ENCODE peak calls at places on chromosomes 4 and X, in six cellular contexts. G, D, Y, A, J and S are unnamed samples.

GRCh38 chrX:112613039-112613438 is 66.7 kb downstream of the LHFPL1 start:
- DNase-seq in G (no peak), D (no peak), Y (no peak), A (no peak), J (no peak), S (no peak)

GRCh38 chrX:130179579-130180215 is 7.9 kb downstream of the RAB33A start:
- DNase-seq in G (peak), D (no peak), Y (no peak), A (peak), J (no peak), S (no peak)

GRCh38 chrX:40543661-40544328 is 37.0 kb upstream of the ATP6AP2 start:
- DNase-seq in G (peak), D (no peak), Y (peak), A (peak), J (no peak), S (peak)

GRCh38 chr4:184384056-184384809 is 90.1 kb downstream of the IRF2 start:
- DNase-seq in G (peak), D (peak), Y (no peak), A (no peak), J (peak), S (peak)

GRCh38 chrX:11793734-11794133 is 35.7 kb downstream of the MSL3 start:
- DNase-seq in G (no peak), D (no peak), Y (no peak), A (no peak), J (no peak), S (no peak)

GRCh38 chr4:41373221-41373620 is 116.5 kb downstream of the UCHL1 start:
- DNase-seq in G (no peak), D (no peak), Y (no peak), A (no peak), J (no peak), S (no peak)

GRCh38 chrX:17585006-17585405 is 152.3 kb upstream of the SCML1 start:
- DNase-seq in G (no peak), D (no peak), Y (no peak), A (no peak), J (no peak), S (no peak)

GRCh38 chrX:131841496-131842410 is 181.3 kb upstream of the STK26 start:
- DNase-seq in G (peak), D (peak), Y (peak), A (peak), J (peak), S (peak)

GRCh38 chr4:84697615-84698201 is 114.8 kb downstream of the CDS1 start:
- DNase-seq in G (no peak), D (no peak), Y (no peak), A (no peak), J (no peak), S (no peak)

GRCh38 chrX:133685806-133686205 is 270.5 kb upstream of the GPC4 start:
- DNase-seq in G (peak), D (no peak), Y (no peak), A (no peak), J (no peak), S (no peak)

GRCh38 chrX:154980330-154981115 is 42.0 kb downstream of the F8 start:
- DNase-seq in G (peak), D (no peak), Y (peak), A (peak), J (peak), S (peak)

GRCh38 chr4:129598582-129598981 is 502.6 kb downstream of the C4orf33 start:
- DNase-seq in G (no peak), D (no peak), Y (no peak), A (no peak), J (no peak), S (no peak)

GRCh38 chrX:82362990-82363389 is 1145.1 kb upstream of the POU3F4 start:
- DNase-seq in G (no peak), D (no peak), Y (no peak), A (no peak), J (no peak), S (no peak)

GRCh38 chrX:38754102-38754790 is 47.0 kb upstream of the MID1IP1 start:
- DNase-seq in G (peak), D (peak), Y (peak), A (peak), J (no peak), S (peak)

GRCh38 chrX:102708900-102709299 is 3.3 kb upstream of the GPRASP2 start:
- DNase-seq in G (no peak), D (no peak), Y (no peak), A (no peak), J (no peak), S (no peak)

GRCh38 chr4:182879913-182880312 is 37.3 kb downstream of the DCTD start:
- DNase-seq in G (no peak), D (no peak), Y (no peak), A (no peak), J (no peak), S (no peak)

GRCh38 chr4:57410331-57411052 is 300.3 kb upstream of the IGFBP7 start:
- DNase-seq in G (no peak), D (no peak), Y (no peak), A (no peak), J (no peak), S (no peak)

GRCh38 chr4:169024762-169025161 is 14.7 kb upstream of the CBR4 start:
- DNase-seq in G (peak), D (no peak), Y (no peak), A (no peak), J (no peak), S (peak)

GRCh38 chr4:28287837-28288236 is 1427.2 kb downstream of the STIM2 start:
- DNase-seq in G (peak), D (no peak), Y (no peak), A (no peak), J (no peak), S (no peak)

GRCh38 chr4:16583764-16584163 is 314.7 kb downstream of the LDB2 start:
- DNase-seq in G (no peak), D (no peak), Y (no peak), A (no peak), J (no peak), S (no peak)

GRCh38 chr4:100340534-100341364 is 150.5 kb upstream of the DDIT4L start:
- DNase-seq in G (no peak), D (no peak), Y (no peak), A (no peak), J (no peak), S (no peak)

GRCh38 chr4:153497988-153498967 is 32.1 kb downstream of the TMEM131L start:
- DNase-seq in G (no peak), D (no peak), Y (no peak), A (no peak), J (peak), S (peak)

GRCh38 chr4:148375581-148375980 is 66.6 kb downstream of the NR3C2 start:
- DNase-seq in G (no peak), D (no peak), Y (no peak), A (no peak), J (no peak), S (no peak)

GRCh38 chr4:151184523-151185458 is 85.4 kb downstream of the RPS3A start:
- DNase-seq in G (no peak), D (no peak), Y (no peak), A (no peak), J (no peak), S (no peak)

GRCh38 chrX:68534696-68535095 is 35.8 kb downstream of the YIPF6 start:
- DNase-seq in G (no peak), D (no peak), Y (no peak), A (no peak), J (no peak), S (no peak)

GRCh38 chrX:104310084-104310483 is 55.4 kb upstream of the ESX1 start:
- DNase-seq in G (peak), D (no peak), Y (no peak), A (peak), J (no peak), S (no peak)

GRCh38 chr4:174739576-174739975 is 89.5 kb downstream of the GLRA3 start:
- DNase-seq in G (no peak), D (no peak), Y (no peak), A (no peak), J (no peak), S (no peak)

GRCh38 chrX:15739886-15740285 is 1.8 kb downstream of the CA5B start:
- DNase-seq in G (no peak), D (no peak), Y (no peak), A (no peak), J (no peak), S (no peak)

GRCh38 chr4:76251448-76252270 is at the start of gene FAM47E:
- DNase-seq in G (peak), D (peak), Y (peak), A (peak), J (no peak), S (peak)

GRCh38 chr4:16732741-16733140 is 165.7 kb downstream of the LDB2 start:
- DNase-seq in G (no peak), D (no peak), Y (no peak), A (no peak), J (no peak), S (no peak)

GRCh38 chr4:3399277-3400194 is 42.2 kb upstream of the HGFAC start:
- DNase-seq in G (no peak), D (no peak), Y (no peak), A (peak), J (no peak), S (no peak)

GRCh38 chr4:17238633-17239032 is 273.3 kb downstream of the QDPR start:
- DNase-seq in G (no peak), D (no peak), Y (no peak), A (no peak), J (no peak), S (no peak)

GRCh38 chr4:2842667-2843022 is 999 bp upstream of the ADD1 start:
- DNase-seq in G (peak), D (no peak), Y (no peak), A (no peak), J (no peak), S (no peak)

GRCh38 chr4:183158062-183158461 is 59.0 kb downstream of the WWC2 start:
- DNase-seq in G (no peak), D (no peak), Y (no peak), A (no peak), J (no peak), S (no peak)

GRCh38 chr4:54959656-54960055 is 165.7 kb downstream of the KDR start:
- DNase-seq in G (no peak), D (no peak), Y (no peak), A (no peak), J (no peak), S (no peak)

GRCh38 chr4:13953083-13953482 is 325.6 kb upstream of the BOD1L1 start:
- DNase-seq in G (no peak), D (peak), Y (no peak), A (no peak), J (no peak), S (no peak)

DNA sequence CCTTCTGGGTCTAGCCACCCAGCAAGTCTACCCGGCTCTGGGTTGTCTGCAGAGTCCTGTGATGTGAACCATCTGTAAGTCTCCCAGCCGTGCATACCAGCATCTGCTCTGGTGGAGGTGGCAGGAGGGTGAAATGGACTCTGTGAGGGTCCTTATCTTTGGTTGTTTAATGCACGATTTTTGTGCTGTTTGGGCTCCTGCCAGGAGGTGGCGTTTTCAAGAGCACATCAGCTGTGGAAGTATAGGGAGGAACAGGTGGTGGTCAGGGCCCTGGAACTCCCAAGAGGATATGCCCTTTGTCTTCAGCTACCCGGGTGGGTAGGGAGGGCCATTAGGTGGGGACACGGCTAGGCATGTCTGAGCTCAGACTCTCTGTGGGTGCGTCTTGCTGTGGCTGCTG is 66.5 kb upstream of the ZFP42 start:
- DNase-seq in G (peak), D (no peak), Y (no peak), A (peak), J (no peak), S (no peak)
- TF ChIP-seq CTCF in G (peak), D (no peak), Y (no peak), A (peak), J (no peak), S (no peak)

GRCh38 chr4:180960758-180961401 is 1282.3 kb upstream of the TENM3 start:
- DNase-seq in G (peak), D (no peak), Y (no peak), A (no peak), J (no peak), S (no peak)
- TF ChIP-seq CTCF in G (peak), D (no peak), Y (no peak), A (no peak), J (no peak), S (no peak)

GRCh38 chr4:98151145-98151929 is 8.1 kb upstream of the STPG2 start:
- DNase-seq in G (peak), D (no peak), Y (no peak), A (no peak), J (no peak), S (no peak)

GRCh38 chr4:98148856-98149255 is 5.6 kb upstream of the STPG2 start:
- DNase-seq in G (peak), D (no peak), Y (no peak), A (no peak), J (no peak), S (no peak)

GRCh38 chr4:98150092-98150761 is 7.0 kb upstream of the STPG2 start:
- DNase-seq in G (no peak), D (no peak), Y (no peak), A (no peak), J (no peak), S (no peak)
- TF ChIP-seq CTCF in G (peak), D (no peak), Y (peak), A (peak), J (peak), S (no peak)

GRCh38 chr4:139564502-139564901 is 8.5 kb upstream of the SETD7 start:
- DNase-seq in G (peak), D (no peak), Y (no peak), A (no peak), J (no peak), S (no peak)
- TF ChIP-seq CTCF in G (peak), D (peak), Y (no peak), A (peak), J (no peak), S (peak)

GRCh38 chr4:126582737-126583136 is 1050.0 kb upstream of the INTU start:
- DNase-seq in G (peak), D (no peak), Y (no peak), A (no peak), J (no peak), S (no peak)
- TF ChIP-seq CTCF in G (peak), D (no peak), Y (no peak), A (peak), J (no peak), S (peak)

DNA sequence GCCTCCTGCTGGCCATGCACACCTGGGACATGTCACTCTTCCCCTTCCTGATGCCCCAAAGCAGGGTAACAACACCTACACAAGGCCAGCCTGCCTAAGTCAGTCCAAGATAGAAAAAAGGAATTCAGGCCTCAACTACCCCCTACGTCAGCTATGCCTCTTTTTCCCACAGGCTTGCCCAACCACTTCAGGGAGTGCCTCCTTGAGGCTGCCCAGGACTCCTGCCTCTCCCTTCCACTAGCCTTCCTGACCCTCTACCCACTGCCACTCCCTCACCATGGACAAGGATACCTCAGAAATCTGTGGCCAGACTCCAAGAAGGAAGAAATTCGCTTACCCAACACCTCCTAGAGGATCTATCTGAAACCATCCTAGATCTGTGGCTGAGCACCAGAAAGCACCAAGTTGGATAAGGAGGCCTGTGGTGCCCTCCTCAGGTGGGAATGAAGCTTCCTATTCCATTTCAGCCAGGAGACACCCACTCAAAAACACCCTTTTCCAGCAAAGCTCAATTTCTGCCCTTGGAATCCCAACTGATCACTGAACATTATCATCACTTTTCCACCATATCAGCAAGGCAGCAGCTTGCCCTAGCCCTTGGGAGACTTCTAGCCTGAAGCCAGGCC is 1.8 kb downstream of the KDM5C start:
- DNase-seq in G (peak), D (no peak), Y (no peak), A (peak), J (no peak), S (no peak)
- TF ChIP-seq CTCF in G (peak), D (no peak), Y (no peak), A (peak), J (no peak), S (no peak)

GRCh38 chr4:140752669-140753068 is 3.5 kb downstream of the TBC1D9 start:
- DNase-seq in G (no peak), D (no peak), Y (no peak), A (no peak), J (no peak), S (no peak)

GRCh38 chr4:140754918-140755810 is 1.0 kb downstream of the TBC1D9 start:
- DNase-seq in G (no peak), D (no peak), Y (no peak), A (no peak), J (no peak), S (no peak)

GRCh38 chr4:140757220-140757607 is 1.0 kb upstream of the TBC1D9 start:
- DNase-seq in G (no peak), D (no peak), Y (no peak), A (no peak), J (no peak), S (peak)

GRCh38 chr4:140755811-140756291 is 334 bp downstream of the TBC1D9 start:
- DNase-seq in G (peak), D (peak), Y (peak), A (no peak), J (peak), S (peak)

GRCh38 chr4:140756292-140757219 is at the start of gene TBC1D9:
- DNase-seq in G (peak), D (peak), Y (peak), A (peak), J (peak), S (peak)
- TF ChIP-seq CTCF in G (no peak), D (no peak), Y (no peak), A (no peak), J (peak), S (no peak)

DNA sequence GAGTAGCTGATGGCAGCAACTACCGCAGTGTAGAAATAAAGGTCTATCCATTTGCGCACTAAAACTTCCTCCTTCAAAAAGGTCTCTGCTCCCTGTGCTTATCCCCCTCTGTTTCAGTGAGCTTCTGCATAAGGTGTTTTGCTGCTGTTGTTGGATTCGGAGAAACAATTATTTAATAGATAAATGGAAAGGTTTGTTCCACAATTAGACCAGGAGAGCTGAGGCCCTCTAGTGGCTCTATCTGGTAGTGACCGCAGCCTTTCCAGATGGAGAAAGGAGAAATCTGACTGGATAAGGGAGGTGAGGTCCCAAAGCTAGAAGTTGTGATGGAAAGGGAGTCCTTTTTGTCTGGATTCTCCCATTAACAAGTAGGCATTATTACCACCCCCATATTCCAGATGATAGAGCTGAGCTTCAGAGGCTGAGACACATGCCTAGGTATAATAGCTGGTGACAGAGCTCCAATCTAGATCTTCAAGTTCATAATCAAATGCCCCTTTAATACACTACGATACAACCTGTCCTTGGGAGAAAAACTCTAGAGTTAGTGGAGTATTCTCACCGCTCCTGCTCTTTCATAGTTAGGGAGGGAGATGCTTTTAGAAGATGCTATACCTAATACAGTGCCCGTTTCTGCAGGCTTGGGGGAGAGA is 5.1 kb upstream of the GABRQ start:
- DNase-seq in G (peak), D (no peak), Y (peak), A (peak), J (no peak), S (no peak)
- TF ChIP-seq CTCF in G (peak), D (peak), Y (peak), A (peak), J (peak), S (peak)

DNA sequence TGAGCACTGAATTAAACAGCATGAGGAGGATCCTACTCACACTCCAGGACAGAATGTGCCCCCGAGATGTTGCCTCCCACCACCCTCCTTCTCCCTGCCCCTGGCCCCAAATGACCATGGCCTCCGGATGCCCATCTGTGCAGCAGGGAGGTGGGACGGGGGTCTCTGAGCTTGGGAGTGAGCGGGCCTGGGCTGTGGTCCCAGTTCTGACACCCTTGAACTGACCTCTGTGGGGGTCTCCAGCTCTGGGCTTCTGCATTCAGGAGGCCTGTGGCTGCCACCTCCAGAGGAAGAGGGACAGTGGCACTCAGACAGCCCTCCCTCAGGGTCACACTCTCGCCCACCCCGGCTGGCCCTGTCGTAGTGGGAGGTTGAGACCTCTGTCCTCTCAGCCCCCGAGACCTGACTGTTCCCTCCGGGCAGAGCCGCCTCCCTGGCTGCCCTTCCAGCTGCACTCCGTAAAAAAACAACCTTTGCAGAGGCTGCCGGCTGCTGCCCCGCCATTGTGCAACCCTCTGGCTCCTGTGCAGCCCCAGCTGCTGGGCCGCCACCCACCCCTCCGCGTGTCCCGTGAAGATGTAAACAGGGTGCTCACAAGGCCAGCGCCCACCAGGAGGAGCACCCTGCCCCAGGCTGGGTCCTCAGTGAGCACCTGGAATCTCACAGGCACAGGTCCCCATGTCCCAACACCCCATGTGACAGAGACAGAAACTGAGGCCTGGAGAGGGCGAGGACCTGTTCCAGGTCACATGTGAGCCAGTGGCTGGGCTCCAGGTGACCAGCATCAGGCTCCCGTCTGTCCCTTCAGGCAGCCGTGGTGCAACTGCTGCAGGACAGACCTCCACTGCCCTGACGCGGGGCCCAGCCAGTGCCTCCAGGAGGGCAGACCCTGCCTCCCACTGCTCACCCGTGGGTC is 39.6 kb downstream of the HTRA3 start:
- DNase-seq in G (no peak), D (no peak), Y (no peak), A (no peak), J (peak), S (no peak)
- TF ChIP-seq CTCF in G (no peak), D (no peak), Y (no peak), A (peak), J (no peak), S (no peak)